ENCODE peak calls at places on chromosome 10, in nine cellular contexts. A is A549, R is cardiac fibroblast, V is breast epithelium, P is WERI-Rb-1, C is B cell, B is lower lobe of right lung, G is GM10248, Q is progenitor cell of endocrine pancreas. K is an unnamed sample.

GRCh38 chr10:59968705-59969104 is 62.3 kb upstream of the CCDC6 start:
- DNase-seq in P (no peak), V (no peak), G (no peak), A (no peak), C (no peak), R (no peak), B (no peak), Q (no peak), K (no peak)

GRCh38 chr10:6300106-6300783 is 97.5 kb downstream of the PFKFB3 start:
- DNase-seq in Q (no peak), A (peak), B (no peak), C (peak), G (peak), R (no peak), V (no peak), P (no peak), K (no peak)

GRCh38 chr10:49139866-49140195 is 6.0 kb upstream of the FAM170B start:
- DNase-seq in Q (no peak), G (no peak), R (peak), P (no peak), C (no peak), V (no peak), A (peak), B (no peak), K (no peak)

GRCh38 chr10:605632-606325 is 83.7 kb downstream of the DIP2C start:
- DNase-seq in Q (no peak), A (no peak), C (no peak), V (no peak), B (no peak), P (no peak), G (no peak), R (no peak), K (no peak)

GRCh38 chr10:63605568-63605967 is 84.4 kb downstream of the REEP3 start:
- DNase-seq in P (no peak), V (no peak), R (no peak), A (no peak), C (no peak), Q (no peak), G (no peak), B (no peak), K (no peak)

GRCh38 chr10:78081292-78081691 is 47.6 kb downstream of the RPS24 start:
- DNase-seq in A (no peak), P (no peak), Q (no peak), G (no peak), R (no peak), V (no peak), B (no peak), C (no peak), K (no peak)

GRCh38 chr10:3622845-3623621 is 162.0 kb downstream of the KLF6 start:
- DNase-seq in C (no peak), B (no peak), V (no peak), R (peak), Q (no peak), P (no peak), G (no peak), A (no peak), K (no peak)

GRCh38 chr10:23293145-23293724 is 51.4 kb downstream of the C10orf67 start:
- DNase-seq in C (peak), B (no peak), A (peak), P (peak), R (peak), G (peak), Q (peak), V (no peak), K (peak)

GRCh38 chr10:5941579-5941978 is 35.8 kb downstream of the IL15RA start:
- DNase-seq in P (no peak), C (no peak), V (no peak), A (no peak), G (no peak), Q (no peak), R (no peak), B (peak), K (no peak)

GRCh38 chr10:10785627-10786333 is 231.9 kb upstream of the CELF2 start:
- DNase-seq in G (no peak), C (no peak), P (no peak), A (no peak), B (no peak), V (no peak), R (peak), Q (no peak), K (no peak)

GRCh38 chr10:107653832-107654287 is 489.4 kb upstream of the SORCS1 start:
- DNase-seq in A (no peak), Q (no peak), P (peak), V (no peak), R (peak), C (peak), G (peak), B (no peak), K (no peak)

GRCh38 chr10:122567056-122567660 is 6.6 kb downstream of the DMBT1 start:
- DNase-seq in C (peak), V (no peak), R (peak), P (peak), B (no peak), Q (no peak), A (peak), G (peak), K (peak)

GRCh38 chr10:13834581-13835286 is 248.0 kb downstream of the PRPF18 start:
- DNase-seq in Q (no peak), A (no peak), V (no peak), P (no peak), C (no peak), G (no peak), R (peak), B (no peak), K (no peak)

GRCh38 chr10:80410122-80410521 is 1.8 kb downstream of the PRXL2A start:
- DNase-seq in G (no peak), Q (no peak), C (no peak), A (no peak), P (no peak), B (no peak), V (no peak), R (no peak), K (no peak)

GRCh38 chr10:32139223-32140073 is 83.2 kb upstream of the KIF5B start:
- DNase-seq in Q (no peak), V (peak), R (peak), P (no peak), G (no peak), B (peak), C (no peak), A (peak), K (peak)

GRCh38 chr10:51574248-51575067 is 124.9 kb downstream of the CSTF2T start:
- DNase-seq in V (no peak), Q (no peak), B (no peak), R (peak), A (no peak), C (no peak), P (no peak), G (no peak), K (no peak)

GRCh38 chr10:62079885-62080559 is 178.5 kb downstream of the ARID5B start:
- DNase-seq in G (peak), P (no peak), C (peak), B (no peak), V (no peak), A (no peak), R (no peak), Q (no peak), K (no peak)

GRCh38 chr10:62075414-62075813 is 173.9 kb downstream of the ARID5B start:
- DNase-seq in P (no peak), R (no peak), A (no peak), G (no peak), B (no peak), V (no peak), Q (no peak), C (no peak), K (no peak)

GRCh38 chr10:62077330-62078015 is 176.0 kb downstream of the ARID5B start:
- DNase-seq in C (no peak), G (no peak), Q (no peak), R (no peak), A (no peak), B (no peak), V (no peak), P (no peak), K (no peak)

GRCh38 chr10:62075912-62076311 is 174.4 kb downstream of the ARID5B start:
- DNase-seq in C (no peak), P (no peak), B (no peak), R (no peak), Q (no peak), G (no peak), A (no peak), V (no peak), K (no peak)

GRCh38 chr10:62076872-62077271 is 175.4 kb downstream of the ARID5B start:
- DNase-seq in P (no peak), A (peak), G (no peak), R (peak), B (no peak), Q (no peak), V (no peak), C (no peak), K (no peak)
- TF ChIP-seq CTCF in P (no peak), A (peak), G (no peak), R (no peak), B (no peak), Q (no peak), V (no peak), C (no peak), K (no peak)

GRCh38 chr10:116828121-116828520 is 21.2 kb upstream of the ENO4 start:
- DNase-seq in V (no peak), Q (no peak), A (no peak), B (no peak), R (no peak), P (no peak), G (no peak), C (no peak), K (no peak)

GRCh38 chr10:116825901-116826300 is 23.4 kb upstream of the ENO4 start:
- DNase-seq in Q (no peak), G (no peak), P (no peak), B (no peak), R (no peak), C (no peak), A (no peak), V (no peak), K (no peak)

GRCh38 chr10:116826803-116827202 is 22.5 kb upstream of the ENO4 start:
- DNase-seq in A (no peak), C (no peak), G (no peak), P (no peak), V (no peak), B (no peak), Q (no peak), R (no peak), K (no peak)

GRCh38 chr10:116829711-116830110 is 19.6 kb upstream of the ENO4 start:
- DNase-seq in G (no peak), P (no peak), Q (no peak), A (no peak), R (no peak), B (no peak), V (no peak), C (no peak), K (no peak)

GRCh38 chr10:116827214-116827671 is 22.1 kb upstream of the ENO4 start:
- DNase-seq in Q (no peak), C (no peak), G (no peak), P (no peak), V (no peak), A (no peak), B (no peak), R (no peak), K (no peak)
- TF ChIP-seq CTCF in Q (no peak), C (no peak), G (no peak), P (peak), V (no peak), A (no peak), B (no peak), R (no peak), K (no peak)

GRCh38 chr10:18136056-18136916 is 3.9 kb upstream of the CACNB2 start:
- DNase-seq in B (no peak), R (no peak), V (no peak), G (no peak), P (no peak), Q (no peak), C (no peak), A (no peak), K (no peak)

GRCh38 chr10:18137111-18137510 is 3.1 kb upstream of the CACNB2 start:
- DNase-seq in P (no peak), B (no peak), R (no peak), Q (no peak), A (no peak), G (no peak), C (no peak), V (no peak), K (no peak)

GRCh38 chr10:18142151-18142550 is 1.9 kb downstream of the CACNB2 start:
- DNase-seq in V (no peak), Q (no peak), P (no peak), R (no peak), A (no peak), G (no peak), C (no peak), B (no peak), K (no peak)

GRCh38 chr10:18140957-18141888 is 999 bp downstream of the CACNB2 start:
- DNase-seq in C (no peak), Q (no peak), P (no peak), G (no peak), V (no peak), A (no peak), B (no peak), R (peak), K (peak)

GRCh38 chr10:18140149-18140956 is at the start of gene CACNB2:
- DNase-seq in V (no peak), P (peak), G (peak), R (peak), Q (peak), A (peak), B (peak), C (no peak), K (peak)
- TF ChIP-seq CTCF in V (no peak), P (no peak), G (no peak), R (no peak), Q (peak), A (no peak), B (no peak), C (no peak), K (no peak)

GRCh38 chr10:129958686-129959543 is 5.2 kb downstream of the EBF3 start:
- DNase-seq in V (no peak), G (no peak), R (peak), A (no peak), P (peak), Q (no peak), B (no peak), C (no peak), K (no peak)

GRCh38 chr10:129956285-129956649 is 7.8 kb downstream of the EBF3 start:
- DNase-seq in V (no peak), R (peak), C (no peak), G (no peak), P (no peak), B (no peak), A (no peak), Q (no peak), K (no peak)

GRCh38 chr10:129956902-129957673 is 7.0 kb downstream of the EBF3 start:
- DNase-seq in B (no peak), V (no peak), C (no peak), A (no peak), P (no peak), Q (no peak), G (no peak), R (peak), K (no peak)

GRCh38 chr10:129959544-129960492 is 4.3 kb downstream of the EBF3 start:
- DNase-seq in A (no peak), P (peak), V (no peak), Q (no peak), G (no peak), C (no peak), R (peak), B (peak), K (no peak)

DNA sequence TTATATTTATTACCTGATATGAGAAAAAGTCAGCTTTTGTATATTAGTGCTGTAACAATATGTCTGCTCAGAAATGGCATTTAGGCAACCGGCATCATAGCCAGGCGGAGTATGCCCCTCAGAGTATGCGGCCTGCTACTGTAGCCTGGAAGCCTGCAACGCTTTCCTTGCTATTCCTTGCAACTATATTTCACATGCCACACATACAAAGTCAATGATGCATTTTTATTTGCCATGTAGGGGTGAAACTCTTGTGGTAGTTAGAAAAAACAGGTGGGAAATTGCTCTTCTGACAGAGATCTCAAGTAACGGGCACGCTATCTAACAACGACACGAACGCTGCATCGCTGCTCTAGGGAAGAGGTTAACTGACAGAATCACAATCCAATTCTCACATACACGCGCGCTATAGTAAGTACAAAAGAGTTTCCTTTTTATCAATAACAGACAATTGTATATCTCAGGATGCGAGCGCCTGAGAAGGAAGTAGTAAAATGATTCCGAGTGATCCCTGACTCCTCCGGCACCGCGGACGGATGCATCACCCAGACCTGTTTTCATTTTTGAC is 5.9 kb downstream of the EBF3 start:
- DNase-seq in A (no peak), Q (no peak), V (no peak), C (no peak), P (no peak), G (no peak), R (peak), B (no peak), K (no peak)
- TF ChIP-seq CTCF in A (no peak), Q (peak), V (no peak), C (no peak), P (peak), G (no peak), R (peak), B (no peak), K (no peak)

DNA sequence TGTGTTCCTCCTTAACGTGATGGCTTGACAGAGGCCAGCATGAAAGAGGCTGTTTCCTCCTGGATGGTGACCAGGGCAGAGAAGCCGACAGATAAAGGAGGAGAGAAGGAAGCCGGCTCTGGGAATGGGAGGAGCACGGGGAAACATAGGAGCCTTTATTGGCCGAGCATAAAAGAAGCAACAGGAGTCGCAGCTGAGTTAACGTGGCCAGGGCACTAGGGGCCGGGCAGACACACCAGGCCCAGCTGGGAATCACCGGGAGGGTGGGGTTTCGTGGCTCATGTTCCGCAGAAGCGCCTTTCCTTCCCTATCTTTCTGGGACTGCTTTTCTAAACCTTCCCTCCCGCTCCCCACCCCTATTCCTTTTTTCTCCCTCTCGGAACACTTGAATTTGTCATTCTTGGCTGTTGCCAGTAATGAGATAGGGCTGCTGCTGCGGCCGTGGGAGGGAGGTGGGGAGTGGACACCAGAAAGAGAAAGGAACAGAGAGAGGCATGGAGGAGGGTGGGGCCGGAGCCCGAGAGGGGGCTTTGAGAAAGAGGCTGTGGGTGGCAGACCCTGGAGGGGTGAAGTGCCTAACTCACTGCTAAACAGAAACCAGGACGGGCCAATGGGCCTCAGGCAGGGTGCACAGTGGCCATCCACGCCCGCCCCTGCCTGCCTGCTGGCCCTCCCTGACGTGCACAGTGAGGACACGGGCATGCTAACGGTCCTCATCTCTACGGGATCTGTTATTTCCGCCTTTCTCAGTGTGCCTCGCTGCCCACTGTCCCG is 65.2 kb downstream of the COL13A1 start:
- DNase-seq in R (peak), C (no peak), Q (no peak), P (peak), V (no peak), G (no peak), B (no peak), A (no peak), K (peak)
- TF ChIP-seq CTCF in R (no peak), C (no peak), Q (no peak), P (no peak), V (no peak), G (no peak), B (no peak), A (no peak), K (no peak)

DNA sequence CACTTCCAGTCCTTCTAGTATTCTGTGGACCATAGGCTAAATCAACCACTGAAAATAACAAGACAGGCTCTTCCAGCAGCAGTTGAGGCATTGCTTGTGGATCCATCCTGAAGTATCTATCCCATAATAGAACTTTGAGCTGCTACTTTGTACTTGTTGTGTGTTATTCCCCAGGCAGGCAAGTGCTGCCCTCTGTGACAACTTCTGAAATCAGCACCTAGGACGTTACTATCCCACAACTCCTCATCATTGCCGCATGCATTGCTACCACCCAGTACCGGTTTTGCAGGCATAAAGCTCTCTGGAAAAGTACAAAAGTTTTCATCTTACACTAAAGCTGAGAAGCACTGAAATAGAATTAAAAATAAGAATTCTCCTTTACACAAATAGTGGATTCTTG is 145.3 kb downstream of the HTR7 start:
- DNase-seq in G (no peak), Q (no peak), A (no peak), V (no peak), C (no peak), R (no peak), B (no peak), P (no peak), K (no peak)
- TF ChIP-seq CTCF in G (no peak), Q (no peak), A (no peak), V (no peak), C (no peak), R (no peak), B (no peak), P (peak), K (no peak)

GRCh38 chr10:18211862-18212261 is 71.6 kb downstream of the CACNB2 start:
- DNase-seq in Q (no peak), B (no peak), A (no peak), P (no peak), C (no peak), G (no peak), V (no peak), R (no peak), K (no peak)

GRCh38 chr10:18217577-18217976 is 77.4 kb downstream of the CACNB2 start:
- DNase-seq in P (no peak), V (no peak), C (no peak), R (no peak), G (no peak), A (no peak), Q (no peak), B (no peak), K (no peak)

GRCh38 chr10:18214692-18215563 is 74.7 kb downstream of the CACNB2 start:
- DNase-seq in P (peak), V (no peak), A (peak), B (no peak), Q (peak), C (peak), G (peak), R (peak), K (peak)

GRCh38 chr10:18219096-18219495 is 78.9 kb downstream of the CACNB2 start:
- DNase-seq in R (no peak), P (no peak), C (no peak), A (no peak), G (no peak), Q (no peak), B (no peak), V (no peak), K (no peak)

DNA sequence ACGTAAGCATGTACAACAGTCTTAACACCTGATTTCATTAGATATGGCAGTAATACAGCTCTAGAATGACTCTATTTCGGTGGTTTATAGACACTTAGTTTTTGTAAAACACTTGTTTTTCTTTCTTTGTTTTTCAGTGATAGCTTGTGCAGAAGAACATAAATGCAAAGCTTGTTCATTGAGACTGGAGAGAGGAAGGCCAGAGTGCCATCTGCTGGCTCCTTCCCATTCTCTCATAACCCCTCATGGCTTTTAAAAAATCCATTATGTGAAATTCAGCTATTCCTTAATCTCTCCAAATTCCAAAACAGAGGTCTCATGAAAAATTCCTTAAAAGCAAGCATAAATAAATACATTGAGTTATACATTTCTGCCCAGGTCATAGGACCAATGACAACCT is 76.3 kb downstream of the CACNB2 start:
- DNase-seq in A (peak), V (no peak), Q (no peak), R (peak), P (no peak), C (no peak), G (no peak), B (no peak), K (no peak)
- TF ChIP-seq CTCF in A (peak), V (no peak), Q (peak), R (peak), P (peak), C (no peak), G (peak), B (peak), K (no peak)

K was measured in endothelial cell.